ENCODE peak calls at places on chromosomes 12 and 14, in four cellular contexts. Z is prostate gland, S is body of pancreas, W is GM12892. Q is an unnamed sample.
A peak's percentile ranks its signal among the peaks of the same experiment; 100 is the strongest.

GRCh38 chr12:117255386-117255785 is 65.1 kb upstream of the FBXO21 start:
- DNase-seq in Z (no peak), S (no peak), W (no peak), Q (no peak)

GRCh38 chr14:94548999-94549985 is 11.9 kb upstream of the SERPINA4 start:
- DNase-seq in Z (peak; percentile 32), S (peak; percentile 63), W (peak; percentile 44), Q (peak; percentile 43)

GRCh38 chr14:37230551-37231194 is 32.9 kb downstream of the MIPOL1 start:
- DNase-seq in Z (peak; percentile 50), S (no peak), W (no peak), Q (no peak)

GRCh38 chr12:16763901-16764300 is 157.9 kb upstream of the LMO3 start:
- DNase-seq in Z (no peak), S (no peak), W (no peak), Q (no peak)

GRCh38 chr14:71029236-71029781 is 122.0 kb downstream of the PCNX1 start:
- DNase-seq in Z (no peak), S (no peak), W (no peak), Q (no peak)

GRCh38 chr12:116318738-116319050 is 41.2 kb upstream of the MED13L start:
- DNase-seq in Z (peak; percentile 86), S (peak; percentile 46), W (no peak), Q (no peak)

GRCh38 chr12:106342397-106343212 is 14.9 kb upstream of the POLR3B start:
- DNase-seq in Z (peak; percentile 56), S (peak; percentile 60), W (no peak), Q (peak; percentile 29)

GRCh38 chr14:39431416-39432178 is 636 bp downstream of the FBXO33 start:
- DNase-seq in Z (peak; percentile 30), S (peak; percentile 54), W (peak; percentile 25), Q (no peak)

GRCh38 chr12:120652671-120653435 is 12.4 kb downstream of the CABP1 start:
- DNase-seq in Z (no peak), S (no peak), W (no peak), Q (no peak)

GRCh38 chr12:106506691-106507090 is 76.1 kb upstream of the RFX4 start:
- DNase-seq in Z (no peak), S (no peak), W (no peak), Q (no peak)

GRCh38 chr14:20455355-20456300 is 602 bp downstream of the APEX1 start:
- DNase-seq in Z (no peak), S (no peak), W (no peak), Q (peak; percentile 13)

GRCh38 chr12:52216807-52217206 is 16.2 kb upstream of the KRT7 start:
- DNase-seq in Z (peak; percentile 74), S (peak; percentile 79), W (no peak), Q (no peak)

GRCh38 chr14:65658202-65658601 is 245.7 kb downstream of the FUT8 start:
- DNase-seq in Z (no peak), S (no peak), W (no peak), Q (no peak)

GRCh38 chr12:12194206-12194605 is 72.6 kb downstream of the LRP6 start:
- DNase-seq in Z (no peak), S (no peak), W (no peak), Q (no peak)
- TF ChIP-seq POLR2A in Z (no peak), S (no peak), W (no peak), Q (no peak)

DNA sequence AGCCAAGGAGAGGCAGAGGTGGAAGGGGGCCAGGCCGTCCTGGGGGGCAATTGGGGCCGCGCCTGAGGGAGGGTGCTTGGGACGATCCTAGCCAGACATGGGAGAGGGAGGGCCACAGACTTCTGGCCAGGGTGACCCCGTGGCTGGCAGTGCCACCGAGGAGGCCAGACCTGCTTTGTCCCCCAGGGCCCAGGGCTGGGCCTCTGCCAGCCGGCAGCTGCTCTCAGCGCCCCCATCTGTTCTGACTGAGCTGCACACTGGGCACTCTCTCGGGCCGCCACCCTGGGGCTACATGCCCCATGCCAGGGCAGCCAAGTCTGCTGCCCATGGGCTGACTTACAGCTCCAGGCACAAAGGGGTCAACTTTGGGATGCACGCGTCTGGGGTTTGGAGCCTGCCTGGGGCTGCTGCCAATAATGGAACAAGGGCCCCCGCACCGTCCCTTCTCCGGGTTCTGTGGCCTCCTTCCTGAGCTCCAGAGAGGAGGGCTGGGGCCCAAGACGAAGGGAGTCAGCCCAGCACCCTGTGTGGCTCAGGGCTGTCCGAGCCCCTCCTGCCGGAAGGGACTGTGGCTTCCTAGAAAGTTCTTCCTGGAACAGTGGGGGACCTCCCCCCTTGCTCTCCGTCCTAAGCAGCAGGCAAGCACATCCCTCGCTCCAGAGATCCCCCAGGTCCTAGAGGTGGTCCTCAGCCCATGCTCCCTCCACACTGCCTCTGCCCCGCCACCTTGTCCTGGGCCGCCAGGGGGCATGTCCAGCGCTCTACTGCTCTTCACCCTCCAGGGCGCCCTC is 1.1 kb downstream of the ADSS1 start:
- DNase-seq in Z (no peak), S (peak; percentile 50), W (no peak), Q (no peak)
- TF ChIP-seq POLR2A in Z (no peak), S (no peak), W (no peak), Q (no peak)

GRCh38 chr12:123971770-123972447 is 722 bp downstream of the CCDC92 start:
- DNase-seq in Z (peak; percentile 21), S (peak; percentile 47), W (no peak), Q (peak; percentile 38)

GRCh38 chr12:123976227-123976826 is 3.3 kb downstream of the ZNF664 start:
- DNase-seq in Z (no peak), S (no peak), W (no peak), Q (no peak)

GRCh38 chr12:123972448-123973401 is at the start of the genes CCDC92 and ZNF664:
- DNase-seq in Z (peak; percentile 91), S (peak; percentile 96), W (peak; percentile 96), Q (peak; percentile 95)

GRCh38 chr12:123971449-123971769 is 1.2 kb downstream of the CCDC92 start:
- DNase-seq in Z (no peak), S (no peak), W (no peak), Q (no peak)

DNA sequence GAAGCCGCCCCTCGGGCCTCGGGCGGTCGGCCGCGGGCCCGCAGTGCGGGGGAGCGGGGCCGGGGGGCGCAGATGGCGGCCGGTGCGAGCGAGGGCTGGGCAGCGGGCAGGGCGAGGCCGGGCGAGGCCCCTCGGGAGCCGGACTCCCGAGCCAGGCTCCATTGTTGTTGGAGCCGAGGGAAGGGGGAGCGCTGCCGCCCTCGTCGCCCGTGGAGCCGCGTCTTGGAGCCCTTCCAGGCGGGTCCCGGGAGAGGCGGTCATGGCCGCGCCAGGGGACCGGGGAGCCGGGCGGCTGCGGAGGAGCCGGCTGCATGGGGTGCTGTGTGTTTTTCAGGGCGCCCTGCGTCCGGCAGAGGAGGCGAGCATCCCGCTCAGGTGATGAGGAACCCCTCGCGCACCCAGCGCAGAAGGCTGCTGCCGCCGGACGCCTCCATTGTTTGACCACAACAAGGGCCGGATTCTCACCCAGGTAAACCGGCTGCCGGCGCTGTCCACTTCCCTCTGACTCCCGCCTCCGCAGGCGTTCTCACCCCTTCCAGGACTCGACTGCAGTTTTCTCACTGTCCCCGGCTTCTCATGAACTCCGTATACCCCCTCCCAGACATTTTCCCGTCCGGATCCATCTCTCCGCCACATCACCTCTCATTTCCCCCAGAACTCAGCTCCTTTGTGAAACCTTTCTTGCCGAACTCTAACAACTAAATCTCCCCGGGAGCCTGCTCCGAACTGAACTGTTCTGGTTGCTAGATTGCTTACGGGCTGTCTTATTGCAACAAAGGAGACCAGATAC is 732 bp downstream of the ZNF664 start:
- DNase-seq in Z (peak; percentile 43), S (peak; percentile 55), W (no peak), Q (peak; percentile 30)
- TF ChIP-seq POLR2A in Z (no peak), S (no peak), W (no peak), Q (no peak)

GRCh38 chr12:48106574-48107251 is 834 bp upstream of the SENP1 start:
- DNase-seq in Z (no peak), S (no peak), W (no peak), Q (no peak)

GRCh38 chr12:48104531-48104930 is 1.3 kb downstream of the SENP1 start:
- DNase-seq in Z (no peak), S (no peak), W (no peak), Q (no peak)

GRCh38 chr12:48105321-48105866 is 485 bp downstream of the SENP1 start:
- DNase-seq in Z (no peak), S (no peak), W (peak; percentile 33), Q (no peak)

GRCh38 chr12:48107252-48107613 is 1.4 kb upstream of the SENP1 start:
- DNase-seq in Z (no peak), S (no peak), W (no peak), Q (no peak)

DNA sequence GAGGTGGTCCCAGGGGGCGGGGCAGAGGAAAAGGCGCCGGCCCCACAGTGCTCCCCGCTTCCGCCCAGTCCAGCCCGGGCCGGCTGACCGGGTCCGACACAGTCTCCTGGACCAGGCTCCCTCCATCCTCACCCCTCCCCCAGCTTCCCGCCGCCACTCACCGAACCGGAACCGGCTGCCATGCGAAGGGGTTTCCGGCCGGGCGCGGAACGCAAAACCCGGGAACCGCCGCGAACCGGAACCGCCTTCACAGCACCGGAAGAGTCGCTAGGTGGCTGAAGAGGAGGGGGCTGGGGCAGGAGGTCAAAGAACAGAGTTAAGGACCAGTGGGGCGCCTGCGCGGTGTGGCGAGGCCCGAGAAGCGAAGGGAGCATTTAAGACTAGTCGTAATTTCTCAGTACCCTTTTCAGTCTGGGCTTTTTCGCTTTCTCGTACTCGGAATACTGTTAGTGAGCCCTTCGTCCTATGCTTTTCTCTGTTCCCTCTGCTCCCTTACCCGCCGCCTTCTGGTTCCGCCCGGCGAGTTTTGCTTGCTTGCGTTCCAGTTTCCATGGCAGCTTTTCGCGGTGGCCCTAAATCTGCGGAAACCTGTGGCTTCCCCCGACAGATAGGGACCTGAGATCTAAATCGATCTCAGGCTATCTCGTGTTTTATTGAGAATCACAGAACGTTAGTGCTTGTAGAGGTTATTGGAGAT is at the start of gene SENP1:
- DNase-seq in Z (peak; percentile 78), S (peak; percentile 84), W (peak; percentile 68), Q (peak; percentile 62)
- TF ChIP-seq POLR2A in Z (no peak), S (peak; percentile 45), W (peak; percentile 71), Q (peak; percentile 50)

GRCh38 chr12:43112101-43112661 is 439.8 kb downstream of the ADAMTS20 start:
- DNase-seq in Z (no peak), S (no peak), W (no peak), Q (no peak)

GRCh38 chr12:43111608-43112007 is 440.4 kb downstream of the ADAMTS20 start:
- DNase-seq in Z (no peak), S (no peak), W (no peak), Q (no peak)

GRCh38 chr12:43113616-43114015 is 438.4 kb downstream of the ADAMTS20 start:
- DNase-seq in Z (no peak), S (no peak), W (no peak), Q (no peak)

GRCh38 chr12:43114316-43114715 is 437.7 kb downstream of the ADAMTS20 start:
- DNase-seq in Z (no peak), S (no peak), W (no peak), Q (no peak)

DNA sequence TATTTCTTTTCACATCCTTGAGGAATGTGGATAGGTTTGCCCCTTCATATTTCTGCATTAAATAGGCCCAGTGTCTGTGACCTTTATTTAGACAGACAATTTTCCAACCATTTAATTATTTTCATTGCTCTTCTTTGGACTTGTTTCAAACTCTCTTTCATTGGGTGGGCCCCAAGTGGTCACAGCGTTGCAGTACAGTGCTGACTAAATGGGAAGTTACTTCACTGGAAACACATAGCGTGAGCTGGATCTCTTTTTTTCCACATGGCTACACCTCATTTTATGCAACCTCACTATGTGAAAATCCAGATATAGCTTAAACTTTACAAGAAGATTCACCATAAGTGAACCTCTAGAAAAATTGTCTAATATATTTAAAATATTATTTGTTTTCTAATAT is 438.9 kb downstream of the ADAMTS20 start:
- DNase-seq in Z (no peak), S (no peak), W (no peak), Q (no peak)
- TF ChIP-seq POLR2A in Z (no peak), S (no peak), W (no peak), Q (no peak)